ENCODE peak calls at places on chromosomes 13 and 19, in five cellular contexts. One of them, this sample, is unnamed.

GRCh38 chr19:10882108-10882457 is 10.7 kb downstream of the CARM1 start:
- DNase-seq in A549: no peak
- DNase-seq in sigmoid colon: no peak
- DNase-seq in tibial nerve: no peak
- DNase-seq in H1: no peak
- DNase-seq in this sample: no peak

GRCh38 chr19:48645652-48646191 is at the start of gene CA11:
- DNase-seq in A549: no peak
- DNase-seq in sigmoid colon: no peak
- DNase-seq in tibial nerve: peak; percentile 32
- DNase-seq in H1: no peak
- DNase-seq in this sample: no peak

GRCh38 chr19:38224014-38224862 is at the start of gene DPF1:
- DNase-seq in A549: peak; percentile 100
- DNase-seq in sigmoid colon: no peak
- DNase-seq in tibial nerve: no peak
- DNase-seq in H1: no peak
- DNase-seq in this sample: peak; percentile 91

GRCh38 chr13:76934671-76935070 is 13.6 kb upstream of the ACOD1 start:
- DNase-seq in A549: no peak
- DNase-seq in sigmoid colon: no peak
- DNase-seq in tibial nerve: no peak
- DNase-seq in H1: no peak
- DNase-seq in this sample: no peak

GRCh38 chr13:68439821-68440220 is 1209.7 kb upstream of the PCDH9 start:
- DNase-seq in A549: no peak
- DNase-seq in sigmoid colon: no peak
- DNase-seq in tibial nerve: no peak
- DNase-seq in H1: no peak
- DNase-seq in this sample: no peak

GRCh38 chr19:501646-502045 is 5.4 kb downstream of the MADCAM1 start:
- DNase-seq in A549: no peak
- DNase-seq in sigmoid colon: no peak
- DNase-seq in tibial nerve: no peak
- DNase-seq in H1: no peak
- DNase-seq in this sample: no peak

GRCh38 chr13:98324105-98324504 is 147.0 kb upstream of the RNF113B start:
- DNase-seq in A549: no peak
- DNase-seq in sigmoid colon: no peak
- DNase-seq in tibial nerve: peak; percentile 45
- DNase-seq in H1: no peak
- DNase-seq in this sample: no peak

GRCh38 chr13:55000043-55000442 is 1971.4 kb downstream of the OLFM4 start:
- DNase-seq in A549: no peak
- DNase-seq in sigmoid colon: no peak
- DNase-seq in tibial nerve: no peak
- DNase-seq in H1: no peak
- DNase-seq in this sample: no peak

GRCh38 chr13:72540818-72541217 is 186.6 kb downstream of the MZT1 start:
- DNase-seq in A549: no peak
- DNase-seq in sigmoid colon: no peak
- DNase-seq in tibial nerve: no peak
- DNase-seq in H1: no peak
- DNase-seq in this sample: no peak

GRCh38 chr13:45445053-45445452 is 19.7 kb upstream of the COG3 start:
- DNase-seq in A549: no peak
- DNase-seq in sigmoid colon: no peak
- DNase-seq in tibial nerve: no peak
- DNase-seq in H1: no peak
- DNase-seq in this sample: no peak

GRCh38 chr19:28468701-28469459 is 744.1 kb downstream of the UQCRFS1 start:
- DNase-seq in A549: no peak
- DNase-seq in sigmoid colon: peak; percentile 64
- DNase-seq in tibial nerve: no peak
- DNase-seq in H1: no peak
- DNase-seq in this sample: peak; percentile 37

GRCh38 chr13:70829748-70830147 is 721.5 kb upstream of the KLHL1 start:
- DNase-seq in A549: no peak
- DNase-seq in sigmoid colon: no peak
- DNase-seq in tibial nerve: no peak
- DNase-seq in H1: no peak
- DNase-seq in this sample: no peak

GRCh38 chr13:109730832-109731335 is 55.5 kb downstream of the IRS2 start:
- DNase-seq in A549: no peak
- DNase-seq in sigmoid colon: no peak
- DNase-seq in tibial nerve: no peak
- DNase-seq in H1: no peak
- DNase-seq in this sample: no peak

GRCh38 chr19:47423203-47423882 is 4.0 kb upstream of the MEIS3 start:
- DNase-seq in A549: no peak
- DNase-seq in sigmoid colon: no peak
- DNase-seq in tibial nerve: no peak
- DNase-seq in H1: no peak
- DNase-seq in this sample: no peak

GRCh38 chr19:47421844-47422395 is 2.6 kb upstream of the MEIS3 start:
- DNase-seq in A549: no peak
- DNase-seq in sigmoid colon: no peak
- DNase-seq in tibial nerve: no peak
- DNase-seq in H1: no peak
- DNase-seq in this sample: peak; percentile 74

GRCh38 chr19:47419789-47420188 is 462 bp upstream of the MEIS3 start:
- DNase-seq in A549: no peak
- DNase-seq in sigmoid colon: no peak
- DNase-seq in tibial nerve: no peak
- DNase-seq in H1: no peak
- DNase-seq in this sample: peak; percentile 64

GRCh38 chr19:47422417-47423163 is 3.3 kb upstream of the MEIS3 start:
- DNase-seq in A549: no peak
- DNase-seq in sigmoid colon: no peak
- DNase-seq in tibial nerve: no peak
- DNase-seq in H1: no peak
- DNase-seq in this sample: no peak

GRCh38 chr19:47421244-47421786 is 2.0 kb upstream of the MEIS3 start:
- DNase-seq in A549: no peak
- DNase-seq in sigmoid colon: no peak
- DNase-seq in tibial nerve: no peak
- DNase-seq in H1: no peak
- DNase-seq in this sample: no peak
- H3K4me1 ChIP-seq in A549: peaks cover 46% of the 10 kb centered on the region
- H3K4me1 ChIP-seq in sigmoid colon: peaks cover 25% of the 10 kb centered on the region
- H3K4me1 ChIP-seq in tibial nerve: peaks cover 8% of the 10 kb centered on the region
- H3K4me1 ChIP-seq in H1: peaks cover 6% of the 10 kb centered on the region
- H3K4me1 ChIP-seq in this sample: peaks cover 5% of the 10 kb centered on the region

GRCh38 chr19:47111682-47112165 is 1.9 kb downstream of the ZC3H4 start:
- DNase-seq in A549: no peak
- DNase-seq in sigmoid colon: no peak
- DNase-seq in tibial nerve: no peak
- DNase-seq in H1: no peak
- DNase-seq in this sample: no peak

GRCh38 chr19:47111081-47111589 is 2.4 kb downstream of the ZC3H4 start:
- DNase-seq in A549: no peak
- DNase-seq in sigmoid colon: peak; percentile 71
- DNase-seq in tibial nerve: no peak
- DNase-seq in H1: no peak
- DNase-seq in this sample: peak; percentile 81

GRCh38 chr19:47112166-47112663 is 1.4 kb downstream of the ZC3H4 start:
- DNase-seq in A549: peak; percentile 69
- DNase-seq in sigmoid colon: peak; percentile 96
- DNase-seq in tibial nerve: peak; percentile 77
- DNase-seq in H1: peak; percentile 54
- DNase-seq in this sample: peak; percentile 95

GRCh38 chr19:47113446-47114348 is at the start of gene ZC3H4:
- DNase-seq in A549: peak; percentile 97
- DNase-seq in sigmoid colon: peak; percentile 98
- DNase-seq in tibial nerve: peak; percentile 97
- DNase-seq in H1: peak; percentile 77
- DNase-seq in this sample: peak; percentile 96

GRCh38 chr19:47112664-47113445 is 721 bp downstream of the ZC3H4 start:
- DNase-seq in A549: peak; percentile 99
- DNase-seq in sigmoid colon: peak; percentile 100
- DNase-seq in tibial nerve: peak; percentile 98
- DNase-seq in H1: peak; percentile 99
- DNase-seq in this sample: peak; percentile 97
- TF ChIP-seq EP300 in A549: no peak
- TF ChIP-seq EP300 in sigmoid colon: no peak
- TF ChIP-seq EP300 in tibial nerve: peak; percentile 99
- TF ChIP-seq EP300 in H1: no peak
- TF ChIP-seq EP300 in this sample: no peak

GRCh38 chr19:35130761-35131720 is 3.8 kb downstream of the LGI4 start:
- DNase-seq in A549: no peak
- DNase-seq in sigmoid colon: no peak
- DNase-seq in tibial nerve: no peak
- DNase-seq in H1: no peak
- DNase-seq in this sample: peak; percentile 81
- H3K4me1 ChIP-seq in A549: peaks cover 3% of the 10 kb centered on the region
- H3K4me1 ChIP-seq in sigmoid colon: peaks cover 3% of the 10 kb centered on the region
- H3K4me1 ChIP-seq in tibial nerve: peaks cover 27% of the 10 kb centered on the region
- H3K4me1 ChIP-seq in H1: peaks cover 3% of the 10 kb centered on the region
- H3K4me1 ChIP-seq in this sample: peaks cover 8% of the 10 kb centered on the region

DNA sequence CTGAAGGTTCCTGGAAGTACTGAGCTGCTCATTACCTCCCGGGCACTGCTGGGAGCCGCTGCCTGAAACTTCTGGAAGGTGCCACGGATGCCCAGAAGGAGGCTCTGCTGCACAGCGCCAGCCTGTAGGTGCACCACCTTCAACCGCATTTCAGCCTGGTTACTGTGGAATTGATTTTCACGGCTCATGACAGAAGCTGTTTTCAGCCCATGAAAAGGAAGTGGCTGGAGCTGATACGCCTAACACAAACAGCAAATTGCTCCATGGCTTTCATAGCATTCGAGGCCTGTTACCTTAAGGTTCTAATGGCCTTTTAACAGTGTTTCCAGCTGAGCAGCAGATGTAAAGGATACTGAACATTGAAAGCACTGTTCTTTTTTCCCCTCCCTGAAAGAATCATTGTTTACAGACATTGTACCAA is 22.0 kb downstream of the GPC6 start:
- DNase-seq in A549: no peak
- DNase-seq in sigmoid colon: no peak
- DNase-seq in tibial nerve: no peak
- DNase-seq in H1: no peak
- DNase-seq in this sample: peak; percentile 76
- TF ChIP-seq EP300 in A549: no peak
- TF ChIP-seq EP300 in sigmoid colon: no peak
- TF ChIP-seq EP300 in tibial nerve: no peak
- TF ChIP-seq EP300 in H1: no peak
- TF ChIP-seq EP300 in this sample: no peak

GRCh38 chr19:7900401-7900870 is 3.2 kb upstream of the MAP2K7 start:
- DNase-seq in A549: no peak
- DNase-seq in sigmoid colon: no peak
- DNase-seq in tibial nerve: no peak
- DNase-seq in H1: no peak
- DNase-seq in this sample: no peak
- H3K4me1 ChIP-seq in A549: peaks cover 7% of the 10 kb centered on the region
- H3K4me1 ChIP-seq in sigmoid colon: peaks cover 23% of the 10 kb centered on the region
- H3K4me1 ChIP-seq in tibial nerve: peaks cover 12% of the 10 kb centered on the region
- H3K4me1 ChIP-seq in H1: no peaks in the 10 kb centered on the region
- H3K4me1 ChIP-seq in this sample: peaks cover 20% of the 10 kb centered on the region

GRCh38 chr19:8149261-8150094 is at the start of gene FBN3:
- DNase-seq in A549: no peak
- DNase-seq in sigmoid colon: no peak
- DNase-seq in tibial nerve: no peak
- DNase-seq in H1: no peak
- DNase-seq in this sample: peak; percentile 62
- TF ChIP-seq EP300 in A549: no peak
- TF ChIP-seq EP300 in sigmoid colon: no peak
- TF ChIP-seq EP300 in tibial nerve: no peak
- TF ChIP-seq EP300 in H1: no peak
- TF ChIP-seq EP300 in this sample: no peak

GRCh38 chr13:111412251-111412650 is 91.8 kb downstream of the TEX29 start:
- DNase-seq in A549: no peak
- DNase-seq in sigmoid colon: no peak
- DNase-seq in tibial nerve: no peak
- DNase-seq in H1: no peak
- DNase-seq in this sample: no peak
- H3K4me1 ChIP-seq in A549: no peaks in the 10 kb centered on the region
- H3K4me1 ChIP-seq in sigmoid colon: no peaks in the 10 kb centered on the region
- H3K4me1 ChIP-seq in tibial nerve: no peaks in the 10 kb centered on the region
- H3K4me1 ChIP-seq in H1: no peaks in the 10 kb centered on the region
- H3K4me1 ChIP-seq in this sample: no peaks in the 10 kb centered on the region